ENCODE peak calls at places on chromosomes 2 and 18, in ten cellular contexts. L, P, U, B, H, C, X, V, S and W are unnamed samples.

GRCh38 chr2:105103481-105103880 is 65.6 kb downstream of the MRPS9 start:
- DNase-seq in X (no peak), H (no peak), L (no peak), B (no peak), C (no peak), U (no peak), P (no peak), V (no peak), S (no peak), W (no peak)

GRCh38 chr18:61360440-61361383 is 27.5 kb downstream of the CDH20 start:
- DNase-seq in U (no peak), L (no peak), B (no peak), H (no peak), V (no peak), X (no peak), P (no peak), C (no peak), S (no peak), W (no peak)

GRCh38 chr2:148756292-148756975 is 111.9 kb downstream of the EPC2 start:
- DNase-seq in B (peak), L (no peak), X (no peak), V (peak), U (no peak), P (peak), C (peak), H (no peak), S (no peak), W (no peak)

GRCh38 chr18:13264986-13265900 is 46.7 kb downstream of the LDLRAD4 start:
- DNase-seq in B (no peak), X (no peak), U (no peak), H (no peak), P (no peak), C (no peak), S (no peak), V (no peak), L (no peak), W (no peak)

GRCh38 chr2:191206613-191207471 is 38.4 kb upstream of the MYO1B start:
- DNase-seq in H (no peak), U (no peak), X (no peak), L (no peak), V (no peak), S (no peak), C (no peak), P (peak), B (no peak), W (no peak)

GRCh38 chr18:32750328-32750727 is 22.5 kb downstream of the KLHL14 start:
- DNase-seq in P (no peak), B (no peak), S (no peak), L (no peak), C (no peak), V (no peak), H (no peak), X (no peak), U (no peak), W (no peak)

GRCh38 chr2:38474058-38474457 is 97.0 kb upstream of the ATL2 start:
- DNase-seq in H (no peak), L (no peak), U (no peak), V (no peak), P (no peak), C (no peak), S (no peak), B (peak), X (no peak), W (no peak)

GRCh38 chr2:229901819-229902218 is 20.0 kb downstream of the TRIP12 start:
- DNase-seq in H (no peak), U (no peak), L (peak), P (peak), X (no peak), B (peak), C (peak), S (peak), V (peak), W (no peak)

GRCh38 chr2:95057535-95058453 is 32.3 kb downstream of the MAL start:
- DNase-seq in V (no peak), B (no peak), P (no peak), H (no peak), C (no peak), X (peak), L (no peak), U (peak), S (no peak), W (no peak)

GRCh38 chr2:170929686-170930050 is 615 bp downstream of the GORASP2 start:
- DNase-seq in V (peak), S (peak), U (peak), B (peak), P (peak), X (peak), L (peak), H (peak), C (peak), W (peak)

GRCh38 chr2:176818653-176819052 is 393.9 kb upstream of the HNRNPA3 start:
- DNase-seq in V (no peak), H (no peak), X (no peak), B (no peak), L (peak), C (no peak), S (no peak), P (no peak), U (no peak), W (no peak)

GRCh38 chr18:8116346-8117007 is 492.8 kb upstream of the RAB12 start:
- DNase-seq in L (no peak), X (no peak), P (peak), H (no peak), C (peak), B (peak), U (no peak), S (peak), V (peak), W (no peak)

GRCh38 chr2:237421542-237422047 is 7.6 kb upstream of the COL6A3 start:
- DNase-seq in S (peak), H (peak), B (peak), U (peak), C (no peak), L (peak), P (peak), X (peak), V (peak), W (peak)

GRCh38 chr2:116952254-116952653 is 862.2 kb upstream of the DDX18 start:
- DNase-seq in X (no peak), C (no peak), S (no peak), H (no peak), V (no peak), B (no peak), L (peak), U (peak), P (peak), W (no peak)

GRCh38 chr2:166293984-166294383 is 81.8 kb downstream of the SCN9A start:
- DNase-seq in X (no peak), H (no peak), B (peak), S (no peak), P (no peak), U (no peak), C (no peak), V (peak), L (no peak), W (no peak)

GRCh38 chr2:176582990-176583481 is 313.8 kb downstream of the MTX2 start:
- DNase-seq in V (peak), C (peak), H (no peak), S (peak), U (no peak), L (no peak), P (peak), B (peak), X (peak), W (no peak)

GRCh38 chr2:226701052-226701451 is 98.6 kb downstream of the IRS1 start:
- DNase-seq in B (peak), X (no peak), P (peak), V (peak), C (peak), S (no peak), L (no peak), H (no peak), U (no peak), W (no peak)

GRCh38 chr2:42693013-42693575 is 70.8 kb downstream of the OXER1 start:
- DNase-seq in X (no peak), L (no peak), C (peak), B (no peak), V (no peak), P (peak), H (peak), U (no peak), S (no peak), W (no peak)

GRCh38 chr2:43302311-43303051 is 76.1 kb upstream of the ZFP36L2 start:
- DNase-seq in P (no peak), H (no peak), L (no peak), V (no peak), C (no peak), S (no peak), X (no peak), U (no peak), B (no peak), W (no peak)

GRCh38 chr2:46798998-46799698 is 116.5 kb downstream of the MCFD2 start:
- DNase-seq in S (no peak), B (peak), X (no peak), P (no peak), H (no peak), U (no peak), V (peak), C (no peak), L (no peak), W (no peak)

GRCh38 chr2:239776441-239777033 is 248.6 kb downstream of the NDUFA10 start:
- DNase-seq in C (no peak), P (no peak), L (no peak), H (no peak), U (no peak), S (no peak), X (peak), B (no peak), V (no peak), W (no peak)

GRCh38 chr2:64943387-64944150 is 45.6 kb upstream of the SLC1A4 start:
- DNase-seq in H (no peak), C (peak), L (no peak), U (peak), X (peak), P (peak), B (no peak), S (peak), V (peak), W (no peak)

GRCh38 chr2:172438741-172439508 is 11.5 kb downstream of the ITGA6 start:
- DNase-seq in C (peak), X (no peak), P (peak), S (peak), L (no peak), B (peak), V (peak), H (no peak), U (no peak), W (no peak)

GRCh38 chr2:225010804-225011203 is 31.5 kb downstream of the DOCK10 start:
- DNase-seq in P (peak), L (no peak), V (peak), H (no peak), C (peak), B (peak), X (no peak), S (peak), U (no peak), W (no peak)

GRCh38 chr18:26827581-26827980 is 37.9 kb downstream of the AQP4 start:
- DNase-seq in U (no peak), C (no peak), P (no peak), B (no peak), V (no peak), S (no peak), H (no peak), X (no peak), L (peak), W (no peak)

GRCh38 chr18:49645836-49646235 is 84.0 kb downstream of the LIPG start:
- DNase-seq in H (no peak), S (no peak), B (peak), V (peak), L (peak), X (peak), C (no peak), P (no peak), U (peak), W (no peak)

GRCh38 chr18:23284629-23285028 is 149.3 kb downstream of the CABLES1 start:
- DNase-seq in C (no peak), P (no peak), B (no peak), H (no peak), U (no peak), L (no peak), S (no peak), X (no peak), V (no peak), W (no peak)

GRCh38 chr2:48114256-48114655 is 208.0 kb upstream of the FBXO11 start:
- DNase-seq in B (peak), L (no peak), U (no peak), V (peak), X (no peak), P (peak), S (peak), C (peak), H (no peak), W (no peak)

GRCh38 chr2:32752205-32752604 is 124.4 kb downstream of the TTC27 start:
- DNase-seq in P (no peak), H (no peak), S (no peak), B (peak), L (no peak), X (no peak), U (no peak), C (no peak), V (peak), W (no peak)
- TF ChIP-seq CTCF in P (no peak), H (no peak), S (no peak), B (no peak), L (no peak), X (no peak), U (no peak), C (no peak), V (no peak), W (no peak)

GRCh38 chr2:115083216-115083615 is 640.8 kb downstream of the DPP10 start:
- DNase-seq in P (peak), U (no peak), B (no peak), C (no peak), H (no peak), V (no peak), S (no peak), X (no peak), L (peak), W (no peak)
- TF ChIP-seq CTCF in P (no peak), U (no peak), B (no peak), C (no peak), H (no peak), V (no peak), S (no peak), X (no peak), L (peak), W (no peak)

DNA sequence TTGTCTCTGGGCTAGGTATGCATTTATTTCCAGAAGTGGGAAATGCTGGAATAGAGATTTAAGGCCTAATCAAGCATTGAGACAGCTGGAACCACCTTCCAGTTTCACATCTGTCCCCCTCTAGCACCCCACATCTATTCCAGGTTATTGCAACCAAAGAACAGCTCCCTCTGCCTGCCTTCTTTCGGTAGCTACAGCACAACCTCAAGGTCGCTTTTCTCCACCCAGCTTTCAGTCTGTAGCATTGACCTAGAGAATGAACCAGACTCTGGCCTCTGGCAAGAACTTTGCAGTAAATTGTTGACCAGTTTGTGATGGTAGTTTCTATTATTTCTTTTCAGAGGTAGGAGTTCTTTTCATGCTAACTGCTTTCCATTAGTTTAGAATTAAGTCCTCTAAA is 484.2 kb downstream of the DLGAP1 start:
- DNase-seq in V (no peak), B (no peak), H (no peak), C (no peak), P (no peak), S (no peak), U (peak), X (no peak), L (peak), W (no peak)
- TF ChIP-seq CTCF in V (no peak), B (no peak), H (no peak), C (peak), P (no peak), S (no peak), U (peak), X (no peak), L (peak), W (no peak)

GRCh38 chr2:74138219-74138951 is 9.3 kb downstream of the BOLA3 start:
- DNase-seq in X (no peak), S (no peak), C (no peak), P (no peak), L (no peak), U (no peak), V (no peak), B (no peak), H (no peak), W (no peak)

GRCh38 chr2:74146929-74147728 is 583 bp downstream of the BOLA3 start:
- DNase-seq in B (peak), P (peak), H (no peak), C (no peak), S (peak), X (no peak), L (peak), V (peak), U (no peak), W (no peak)

GRCh38 chr2:74137651-74138050 is 10.1 kb downstream of the BOLA3 start:
- DNase-seq in U (no peak), P (no peak), C (no peak), X (no peak), B (no peak), S (no peak), L (no peak), V (no peak), H (no peak), W (no peak)

GRCh38 chr2:74138952-74139323 is 8.8 kb downstream of the BOLA3 start:
- DNase-seq in S (no peak), P (no peak), B (no peak), H (no peak), U (no peak), X (no peak), L (peak), V (no peak), C (no peak), W (no peak)

DNA sequence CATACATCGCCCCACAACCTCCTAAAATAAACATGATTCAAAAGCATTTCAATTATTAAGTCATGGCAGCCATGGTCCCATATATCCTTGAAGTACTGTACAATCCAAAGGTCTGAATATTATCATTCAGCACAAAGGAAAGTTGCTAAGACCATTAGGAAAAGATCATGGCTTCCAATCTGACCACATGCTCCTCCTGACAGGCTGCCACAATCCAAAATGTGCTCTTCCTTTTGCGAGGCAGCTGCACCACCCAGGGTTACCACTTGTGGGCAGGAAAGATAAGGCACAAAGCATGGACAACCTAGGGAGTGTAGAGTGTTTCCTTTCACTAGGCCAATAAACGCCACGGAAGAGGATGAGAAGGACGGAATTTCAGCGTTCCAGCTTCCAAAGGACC is 5.4 kb downstream of the BOLA3 start:
- DNase-seq in X (no peak), S (peak), B (no peak), C (no peak), L (peak), H (no peak), V (no peak), U (no peak), P (no peak), W (peak)
- TF ChIP-seq CTCF in X (no peak), S (no peak), B (peak), C (peak), L (peak), H (no peak), V (no peak), U (no peak), P (peak), W (peak)

GRCh38 chr2:63555931-63556330 is 32.3 kb downstream of the WDPCP start:
- DNase-seq in P (peak), B (no peak), H (no peak), V (no peak), X (no peak), L (peak), C (no peak), S (no peak), U (no peak), W (no peak)
- TF ChIP-seq CTCF in P (no peak), B (no peak), H (no peak), V (no peak), X (no peak), L (no peak), C (no peak), S (no peak), U (no peak), W (no peak)